ENCODE peak calls at places on chromosome 10, in eight cellular contexts. A is CD4-positive, alpha-beta T cell; L is NCI-H1417; Q is mesothelial cell of epicardium; V is transverse colon; R is amygdala; C is NCI-H1436; N is AG09309. O is an unnamed sample.

GRCh38 chr10:86162036-86162435 is 204.6 kb downstream of the GRID1 start:
- DNase-seq in A (no peak), L (no peak), Q (no peak), V (no peak), R (no peak), C (no peak), N (no peak), O (no peak)

GRCh38 chr10:132407243-132407746 is 10.3 kb downstream of the PWWP2B start:
- DNase-seq in A (no peak), L (no peak), Q (no peak), V (peak; percentile 90), R (no peak), C (no peak), N (no peak), O (no peak)

GRCh38 chr10:47020491-47020890 is 109.3 kb downstream of the PTPN20 start:
- DNase-seq in A (no peak), L (no peak), Q (no peak), V (no peak), R (no peak), C (no peak), N (no peak), O (peak; percentile 3)

GRCh38 chr10:100670828-100671479 is 74.4 kb upstream of the PAX2 start:
- DNase-seq in A (peak; percentile 41), L (no peak), Q (no peak), V (peak; percentile 27), R (no peak), C (no peak), N (no peak), O (no peak)

GRCh38 chr10:51020175-51020574 is 54.1 kb upstream of the PRKG1 start:
- DNase-seq in A (no peak), L (no peak), Q (no peak), V (no peak), R (no peak), C (no peak), N (no peak), O (no peak)

GRCh38 chr10:78763651-78764395 is 304.9 kb upstream of the ZMIZ1 start:
- DNase-seq in A (no peak), L (no peak), Q (no peak), V (no peak), R (peak; percentile 24), C (no peak), N (no peak), O (no peak)

GRCh38 chr10:50511512-50512213 is 112.1 kb downstream of the SGMS1 start:
- DNase-seq in A (no peak), L (no peak), Q (no peak), V (no peak), R (no peak), C (no peak), N (no peak), O (no peak)

GRCh38 chr10:129161184-129161583 is 305.9 kb upstream of the MGMT start:
- DNase-seq in A (no peak), L (no peak), Q (no peak), V (no peak), R (no peak), C (no peak), N (no peak), O (no peak)

GRCh38 chr10:91724933-91725332 is 73.3 kb upstream of the TNKS2 start:
- DNase-seq in A (no peak), L (no peak), Q (no peak), V (no peak), R (no peak), C (no peak), N (no peak), O (no peak)

GRCh38 chr10:47337243-47337642 is 10.9 kb upstream of the RBP3 start:
- DNase-seq in A (no peak), L (no peak), Q (no peak), V (no peak), R (no peak), C (no peak), N (no peak), O (no peak)

GRCh38 chr10:49062229-49062628 is 53.1 kb downstream of the VSTM4 start:
- DNase-seq in A (no peak), L (no peak), Q (no peak), V (no peak), R (no peak), C (no peak), N (no peak), O (no peak)

GRCh38 chr10:49408437-49409306 is 12.8 kb upstream of the DRGX start:
- DNase-seq in A (no peak), L (no peak), Q (no peak), V (no peak), R (no peak), C (no peak), N (no peak), O (no peak)

GRCh38 chr10:86373251-86373650 is 6.7 kb upstream of the GRID1 start:
- DNase-seq in A (no peak), L (no peak), Q (no peak), V (no peak), R (no peak), C (no peak), N (no peak), O (no peak)

GRCh38 chr10:29124864-29125263 is 164.0 kb upstream of the LYZL1 start:
- DNase-seq in A (no peak), L (no peak), Q (no peak), V (no peak), R (no peak), C (no peak), N (no peak), O (no peak)

GRCh38 chr10:14822879-14823755 is 14.7 kb downstream of the CDNF start:
- DNase-seq in A (peak; percentile 28), L (no peak), Q (no peak), V (peak; percentile 29), R (peak; percentile 50), C (peak; percentile 19), N (no peak), O (peak; percentile 20)

GRCh38 chr10:132521466-132522102 is 16.0 kb upstream of the INPP5A start:
- DNase-seq in A (no peak), L (no peak), Q (no peak), V (peak; percentile 6), R (no peak), C (no peak), N (no peak), O (no peak)

GRCh38 chr10:101228682-101229274 is 485 bp downstream of the LBX1 start:
- DNase-seq in A (no peak), L (no peak), Q (no peak), V (no peak), R (no peak), C (no peak), N (no peak), O (no peak)

GRCh38 chr10:508726-509125 is 180.7 kb downstream of the DIP2C start:
- DNase-seq in A (no peak), L (no peak), Q (no peak), V (no peak), R (no peak), C (no peak), N (no peak), O (no peak)

GRCh38 chr10:46169736-46170135 is 117.1 kb upstream of the ANTXRL start:
- DNase-seq in A (no peak), L (no peak), Q (no peak), V (no peak), R (no peak), C (no peak), N (no peak), O (no peak)

GRCh38 chr10:142371-142770 is 7.1 kb downstream of the ZMYND11 start:
- DNase-seq in A (no peak), L (no peak), Q (no peak), V (no peak), R (no peak), C (no peak), N (no peak), O (no peak)

GRCh38 chr10:124288928-124289921 is 129.5 kb downstream of the OAT start:
- DNase-seq in A (no peak), L (no peak), Q (peak; percentile 1), V (no peak), R (no peak), C (no peak), N (no peak), O (no peak)

GRCh38 chr10:130220251-130221185 is 84.3 kb downstream of the GLRX3 start:
- DNase-seq in A (no peak), L (no peak), Q (no peak), V (no peak), R (no peak), C (no peak), N (no peak), O (no peak)

GRCh38 chr10:68239596-68240150 is 7.8 kb upstream of the ATOH7 start:
- DNase-seq in A (no peak), L (no peak), Q (no peak), V (no peak), R (no peak), C (no peak), N (no peak), O (no peak)